ENCODE peak calls at places on chromosomes 7 and 10, in eight cellular contexts. W, C, Y, Z, K, G, I and X are unnamed samples.

GRCh38 chr7:108283252-108283651 is 153.1 kb upstream of the LAMB4 start:
- DNase-seq in W (no peak), G (no peak), I (no peak), C (no peak), K (no peak), Z (no peak), Y (no peak), X (no peak)

GRCh38 chr10:112304460-112304859 is 21.3 kb downstream of the TECTB start:
- DNase-seq in W (no peak), C (no peak), Y (no peak), G (no peak), K (peak; percentile 32), I (no peak), Z (no peak), X (no peak)

GRCh38 chr10:110612629-110613028 is 31.5 kb upstream of the RBM20 start:
- DNase-seq in W (no peak), I (no peak), Z (no peak), K (no peak), Y (no peak), C (no peak), G (no peak), X (peak; percentile 19)

GRCh38 chr10:7184660-7185366 is 226.0 kb downstream of the SFMBT2 start:
- DNase-seq in I (no peak), W (no peak), Y (no peak), C (no peak), G (no peak), Z (no peak), K (no peak), X (no peak)

GRCh38 chr10:12635127-12635541 is 285.8 kb downstream of the CAMK1D start:
- DNase-seq in K (peak; percentile 62), Z (no peak), W (no peak), Y (no peak), C (no peak), I (no peak), G (no peak), X (no peak)

GRCh38 chr7:129122086-129122750 is 22.3 kb upstream of the TSPAN33 start:
- DNase-seq in G (no peak), Y (no peak), Z (no peak), C (no peak), I (no peak), K (no peak), W (no peak), X (peak; percentile 83)

GRCh38 chr10:22652988-22653431 is 61.4 kb downstream of the PIP4K2A start:
- DNase-seq in Z (no peak), G (no peak), K (peak; percentile 34), W (no peak), C (no peak), I (no peak), Y (no peak), X (no peak)

GRCh38 chr10:124717911-124718734 is 26.1 kb downstream of the FAM53B start:
- DNase-seq in Y (no peak), I (no peak), G (no peak), Z (no peak), W (no peak), C (no peak), K (no peak), X (no peak)

GRCh38 chr7:141974831-141975230 is 1.3 kb upstream of the TAS2R38 start:
- DNase-seq in Y (peak; percentile 28), K (peak; percentile 52), I (peak; percentile 72), Z (peak; percentile 59), G (peak; percentile 44), C (no peak), W (peak; percentile 44), X (peak; percentile 87)

GRCh38 chr7:115410427-115410805 is 488.5 kb downstream of the MDFIC start:
- DNase-seq in W (no peak), Y (no peak), G (no peak), C (no peak), K (no peak), Z (no peak), I (no peak), X (no peak)

GRCh38 chr7:4531236-4531635 is 150.9 kb upstream of the FOXK1 start:
- DNase-seq in W (no peak), G (no peak), C (no peak), Z (no peak), K (no peak), I (peak; percentile 75), Y (no peak), X (no peak)

GRCh38 chr7:30907527-30908267 is 4.0 kb upstream of the AQP1 start:
- DNase-seq in I (no peak), W (no peak), K (no peak), Z (no peak), G (no peak), Y (no peak), C (no peak), X (no peak)

GRCh38 chr7:139043823-139044812 is 8.3 kb upstream of the ZC3HAV1L start:
- DNase-seq in K (no peak), G (no peak), Z (no peak), C (no peak), I (no peak), Y (no peak), W (no peak), X (no peak)

GRCh38 chr10:15136960-15137359 is 31.5 kb downstream of the NMT2 start:
- DNase-seq in G (no peak), Y (no peak), Z (no peak), W (no peak), K (no peak), C (no peak), I (no peak), X (no peak)

GRCh38 chr7:152178405-152179058 is 153.1 kb downstream of the GALNT11 start:
- DNase-seq in W (no peak), I (no peak), Y (no peak), C (no peak), K (no peak), G (no peak), Z (no peak), X (no peak)

GRCh38 chr7:137408096-137408495 is 64.6 kb upstream of the PTN start:
- DNase-seq in Y (no peak), I (no peak), Z (no peak), K (no peak), C (no peak), W (no peak), G (no peak), X (no peak)

GRCh38 chr7:23012797-23013714 is 874 bp downstream of the HYCC1 start:
- DNase-seq in I (peak; percentile 51), G (peak; percentile 45), W (peak; percentile 61), Z (peak; percentile 69), K (peak; percentile 18), Y (no peak), C (peak; percentile 62), X (peak; percentile 62)

GRCh38 chr10:112952282-112952991 is 2.4 kb downstream of the TCF7L2 start:
- DNase-seq in I (peak; percentile 61), W (peak; percentile 78), K (no peak), G (peak; percentile 51), C (peak; percentile 17), Y (no peak), Z (no peak), X (no peak)

GRCh38 chr10:28734940-28735759 is 57.8 kb downstream of the BAMBI start:
- DNase-seq in Y (peak; percentile 16), K (peak; percentile 96), W (no peak), Z (no peak), I (no peak), C (peak; percentile 9), G (peak; percentile 80), X (no peak)

GRCh38 chr7:135704074-135704473 is 23.9 kb downstream of the SLC13A4 start:
- DNase-seq in W (peak; percentile 60), I (peak; percentile 88), Z (peak; percentile 22), Y (no peak), C (no peak), K (no peak), G (no peak), X (no peak)
- TF ChIP-seq CTCF in W (peak; percentile 61), I (peak; percentile 83), Z (peak; percentile 71), Y (no peak), C (peak; percentile 59), K (peak; percentile 42), G (no peak), X (peak; percentile 12)

GRCh38 chr10:71319042-71319799 is at the start of gene SLC29A3:
- DNase-seq in G (peak; percentile 93), I (peak; percentile 89), K (peak; percentile 79), Z (peak; percentile 90), W (peak; percentile 94), C (peak; percentile 93), Y (peak; percentile 59), X (peak; percentile 83)

GRCh38 chr10:71323407-71323806 is 4.3 kb downstream of the SLC29A3 start:
- DNase-seq in I (peak; percentile 54), K (no peak), Z (peak; percentile 71), W (no peak), C (peak; percentile 54), Y (peak; percentile 32), G (no peak), X (no peak)

GRCh38 chr10:71320592-71320991 is 1.5 kb downstream of the SLC29A3 start:
- DNase-seq in W (no peak), C (no peak), I (no peak), K (no peak), Y (no peak), Z (no peak), G (no peak), X (no peak)

GRCh38 chr10:71319800-71320392 is 837 bp downstream of the SLC29A3 start:
- DNase-seq in I (no peak), G (no peak), Z (no peak), C (no peak), K (no peak), Y (no peak), W (peak; percentile 26), X (no peak)

GRCh38 chr10:71321386-71321785 is 2.3 kb downstream of the SLC29A3 start:
- DNase-seq in I (no peak), W (no peak), Z (no peak), G (no peak), C (no peak), Y (no peak), K (no peak), X (no peak)
- TF ChIP-seq EZH2phosphoT487 in I (no peak), W (no peak), Z (no peak), G (no peak), C (no peak), Y (no peak), K (no peak), X (no peak)

DNA sequence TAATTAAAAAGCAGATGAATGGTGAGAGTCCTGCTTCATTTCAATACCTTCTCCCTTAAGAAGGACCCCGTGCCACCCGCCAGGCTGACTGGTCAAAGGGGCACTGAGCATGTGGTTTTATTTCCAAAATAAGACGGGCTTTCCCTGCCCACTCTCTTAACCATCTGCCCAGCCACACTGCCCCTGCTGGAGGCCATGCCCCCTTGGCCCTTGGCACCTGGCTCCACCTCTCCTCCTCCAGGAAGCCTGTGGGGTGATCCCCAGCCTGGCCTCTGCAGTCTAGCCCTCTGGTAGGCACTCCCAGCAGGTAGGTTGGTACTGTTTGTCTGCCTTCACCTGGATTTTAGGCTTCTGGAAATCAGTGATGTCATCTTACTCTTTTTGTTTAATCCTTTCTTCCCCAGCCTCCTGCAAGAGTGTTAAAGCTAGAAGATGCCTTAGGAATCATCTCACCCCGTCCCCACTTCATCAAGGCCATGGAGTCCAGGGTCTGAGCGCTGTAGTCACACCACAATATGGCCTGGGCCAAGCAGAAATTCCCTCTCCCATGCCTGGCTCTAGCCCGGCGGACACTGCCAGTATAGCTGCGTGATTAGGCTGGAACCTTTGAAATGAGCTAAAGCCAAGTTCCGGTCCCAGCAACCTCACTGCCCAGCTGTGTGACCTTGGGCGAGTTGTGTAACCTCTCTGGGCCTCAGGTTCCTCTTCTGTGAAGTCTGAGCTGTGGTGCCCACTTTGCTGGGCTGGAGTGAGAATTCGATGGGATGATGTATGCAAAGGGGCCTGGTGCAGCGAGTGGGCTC is 118.2 kb downstream of the ZMIZ1 start:
- DNase-seq in G (no peak), K (no peak), W (no peak), Y (no peak), Z (no peak), C (no peak), I (no peak), X (no peak)
- TF ChIP-seq CTCF in G (no peak), K (peak; percentile 32), W (no peak), Y (no peak), Z (no peak), C (no peak), I (no peak), X (no peak)

GRCh38 chr7:75982306-75983064 is 11.9 kb downstream of the TMEM120A start:
- DNase-seq in W (no peak), G (peak; percentile 3), Y (no peak), Z (no peak), I (no peak), K (no peak), C (peak; percentile 32), X (no peak)
- TF ChIP-seq EZH2phosphoT487 in W (no peak), G (no peak), Y (no peak), Z (no peak), I (no peak), K (no peak), C (no peak), X (no peak)